ENCODE peak calls at places on chromosomes 5 and 9, in five cellular contexts. One of them, this sample, is unnamed.

GRCh38 chr5:75588666-75589065 is 22.6 kb upstream of the ANKDD1B start:
- DNase-seq in mammary epithelial cell: no peak
- DNase-seq in heart left ventricle: no peak
- DNase-seq in endodermal cell: peak
- DNase-seq in left ventricle myocardium inferior: no peak
- DNase-seq in this sample: no peak

GRCh38 chr5:113119271-113119924 is 142.8 kb downstream of the DCP2 start:
- DNase-seq in heart left ventricle: peak
- DNase-seq in endodermal cell: no peak
- DNase-seq in mammary epithelial cell: no peak
- DNase-seq in left ventricle myocardium inferior: peak
- DNase-seq in this sample: peak

GRCh38 chr5:124865603-124866354 is 119.3 kb upstream of the ZNF608 start:
- DNase-seq in mammary epithelial cell: no peak
- DNase-seq in endodermal cell: no peak
- DNase-seq in left ventricle myocardium inferior: no peak
- DNase-seq in heart left ventricle: no peak
- DNase-seq in this sample: no peak

GRCh38 chr5:2695200-2695891 is 56.1 kb downstream of the IRX2 start:
- DNase-seq in endodermal cell: no peak
- DNase-seq in mammary epithelial cell: peak
- DNase-seq in heart left ventricle: no peak
- DNase-seq in left ventricle myocardium inferior: no peak
- DNase-seq in this sample: no peak

GRCh38 chr5:165502893-165503696 is 1997.7 kb downstream of the MAT2B start:
- DNase-seq in heart left ventricle: no peak
- DNase-seq in endodermal cell: no peak
- DNase-seq in left ventricle myocardium inferior: no peak
- DNase-seq in mammary epithelial cell: no peak
- DNase-seq in this sample: no peak

GRCh38 chr9:137968235-137968634 is 90.7 kb downstream of the CACNA1B start:
- DNase-seq in left ventricle myocardium inferior: no peak
- DNase-seq in heart left ventricle: no peak
- DNase-seq in endodermal cell: peak
- DNase-seq in mammary epithelial cell: no peak
- DNase-seq in this sample: peak

GRCh38 chr5:110900829-110901228 is 162.0 kb downstream of the SLC25A46 start:
- DNase-seq in endodermal cell: no peak
- DNase-seq in mammary epithelial cell: peak
- DNase-seq in heart left ventricle: no peak
- DNase-seq in left ventricle myocardium inferior: no peak
- DNase-seq in this sample: no peak

GRCh38 chr9:75039006-75039405 is 10.9 kb upstream of the CARNMT1 start:
- DNase-seq in endodermal cell: no peak
- DNase-seq in heart left ventricle: no peak
- DNase-seq in left ventricle myocardium inferior: no peak
- DNase-seq in mammary epithelial cell: no peak
- DNase-seq in this sample: no peak

GRCh38 chr9:36207016-36207415 is 16.3 kb downstream of the CLTA start:
- DNase-seq in endodermal cell: no peak
- DNase-seq in heart left ventricle: no peak
- DNase-seq in mammary epithelial cell: peak
- DNase-seq in left ventricle myocardium inferior: no peak
- DNase-seq in this sample: no peak

GRCh38 chr9:36208521-36209253 is 18.0 kb downstream of the CLTA start:
- DNase-seq in left ventricle myocardium inferior: no peak
- DNase-seq in endodermal cell: no peak
- DNase-seq in mammary epithelial cell: no peak
- DNase-seq in heart left ventricle: no peak
- DNase-seq in this sample: no peak

GRCh38 chr9:36207546-36208012 is 16.9 kb downstream of the CLTA start:
- DNase-seq in endodermal cell: no peak
- DNase-seq in heart left ventricle: no peak
- DNase-seq in mammary epithelial cell: no peak
- DNase-seq in left ventricle myocardium inferior: no peak
- DNase-seq in this sample: no peak

GRCh38 chr9:36210722-36211121 is 20.0 kb downstream of the CLTA start:
- DNase-seq in mammary epithelial cell: no peak
- DNase-seq in heart left ventricle: no peak
- DNase-seq in left ventricle myocardium inferior: no peak
- DNase-seq in endodermal cell: no peak
- DNase-seq in this sample: no peak

GRCh38 chr9:36204906-36205547 is 14.3 kb downstream of the CLTA start:
- DNase-seq in endodermal cell: peak
- DNase-seq in left ventricle myocardium inferior: no peak
- DNase-seq in mammary epithelial cell: no peak
- DNase-seq in heart left ventricle: peak
- DNase-seq in this sample: no peak
- TF ChIP-seq CTCF in endodermal cell: peak
- TF ChIP-seq CTCF in left ventricle myocardium inferior: peak
- TF ChIP-seq CTCF in mammary epithelial cell: peak
- TF ChIP-seq CTCF in heart left ventricle: no peak
- TF ChIP-seq CTCF in this sample: no peak

GRCh38 chr9:123318192-123318591 is 37.8 kb upstream of the CRB2 start:
- DNase-seq in heart left ventricle: no peak
- DNase-seq in left ventricle myocardium inferior: no peak
- DNase-seq in mammary epithelial cell: no peak
- DNase-seq in endodermal cell: no peak
- DNase-seq in this sample: no peak

GRCh38 chr9:123319541-123320339 is 36.3 kb upstream of the CRB2 start:
- DNase-seq in heart left ventricle: no peak
- DNase-seq in left ventricle myocardium inferior: no peak
- DNase-seq in endodermal cell: no peak
- DNase-seq in mammary epithelial cell: no peak
- DNase-seq in this sample: no peak

GRCh38 chr9:123318961-123319421 is 37.0 kb upstream of the CRB2 start:
- DNase-seq in mammary epithelial cell: no peak
- DNase-seq in endodermal cell: no peak
- DNase-seq in heart left ventricle: no peak
- DNase-seq in left ventricle myocardium inferior: no peak
- DNase-seq in this sample: no peak

GRCh38 chr9:123314617-123315016 is 41.4 kb upstream of the CRB2 start:
- DNase-seq in heart left ventricle: no peak
- DNase-seq in mammary epithelial cell: no peak
- DNase-seq in endodermal cell: no peak
- DNase-seq in left ventricle myocardium inferior: no peak
- DNase-seq in this sample: no peak

GRCh38 chr9:123316053-123316718 is 39.8 kb upstream of the CRB2 start:
- DNase-seq in left ventricle myocardium inferior: no peak
- DNase-seq in endodermal cell: no peak
- DNase-seq in mammary epithelial cell: no peak
- DNase-seq in heart left ventricle: no peak
- DNase-seq in this sample: no peak
- H3K27ac ChIP-seq in left ventricle myocardium inferior: no peak
- H3K27ac ChIP-seq in endodermal cell: no peak
- H3K27ac ChIP-seq in mammary epithelial cell: no peak
- H3K27ac ChIP-seq in heart left ventricle: no peak
- H3K27ac ChIP-seq in this sample: no peak

DNA sequence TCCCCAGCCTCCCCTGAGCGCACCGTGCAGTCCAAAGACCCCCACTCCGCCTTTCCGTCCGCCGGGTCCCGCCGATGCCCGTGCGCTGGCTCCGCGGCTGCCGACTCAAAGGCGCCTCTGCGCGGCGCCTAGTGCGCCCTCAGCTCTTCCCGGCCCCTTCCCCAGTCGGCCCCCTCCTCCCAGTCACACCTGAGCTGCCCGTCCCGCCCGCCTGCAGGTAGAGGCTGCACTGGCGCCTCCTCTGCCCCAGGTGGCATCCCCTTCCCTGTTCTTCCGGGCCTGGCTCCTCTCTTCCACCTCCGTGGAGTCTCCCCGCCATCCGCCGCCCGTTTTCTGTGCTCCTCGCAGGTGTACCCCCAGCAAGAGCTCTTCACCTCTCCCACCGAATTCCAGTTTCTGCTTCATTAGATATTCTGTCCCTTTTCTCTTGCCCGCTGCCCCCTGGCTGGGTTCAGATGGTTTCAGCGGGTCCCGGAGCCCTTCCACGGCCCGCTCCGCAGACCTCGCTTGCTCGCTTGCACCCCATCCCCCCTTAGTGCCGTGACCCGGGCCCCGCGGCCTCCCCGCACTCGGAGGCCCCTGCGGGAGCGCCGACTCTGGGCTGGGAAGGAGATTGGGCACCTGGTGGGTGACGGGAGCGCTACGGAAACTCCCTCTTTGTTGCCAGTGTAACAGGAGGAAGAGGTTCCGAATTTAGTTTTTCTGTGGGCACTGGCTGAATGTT is 707 bp downstream of the SLC44A1 start:
- DNase-seq in endodermal cell: peak
- DNase-seq in mammary epithelial cell: peak
- DNase-seq in heart left ventricle: peak
- DNase-seq in left ventricle myocardium inferior: peak
- DNase-seq in this sample: peak
- TF ChIP-seq CTCF in endodermal cell: peak
- TF ChIP-seq CTCF in mammary epithelial cell: peak
- TF ChIP-seq CTCF in heart left ventricle: no peak
- TF ChIP-seq CTCF in left ventricle myocardium inferior: peak
- TF ChIP-seq CTCF in this sample: peak

GRCh38 chr9:76351006-76351405 is 43.2 kb downstream of the RFK start:
- DNase-seq in endodermal cell: no peak
- DNase-seq in left ventricle myocardium inferior: no peak
- DNase-seq in mammary epithelial cell: no peak
- DNase-seq in heart left ventricle: no peak
- DNase-seq in this sample: no peak
- H3K27ac ChIP-seq in endodermal cell: no peak
- H3K27ac ChIP-seq in left ventricle myocardium inferior: no peak
- H3K27ac ChIP-seq in mammary epithelial cell: no peak
- H3K27ac ChIP-seq in heart left ventricle: no peak
- H3K27ac ChIP-seq in this sample: no peak

GRCh38 chr5:6525422-6525821 is 76.8 kb downstream of the UBE2QL1 start:
- DNase-seq in heart left ventricle: no peak
- DNase-seq in left ventricle myocardium inferior: no peak
- DNase-seq in mammary epithelial cell: no peak
- DNase-seq in endodermal cell: no peak
- DNase-seq in this sample: no peak

GRCh38 chr5:6522337-6522736 is 73.7 kb downstream of the UBE2QL1 start:
- DNase-seq in heart left ventricle: no peak
- DNase-seq in left ventricle myocardium inferior: no peak
- DNase-seq in mammary epithelial cell: no peak
- DNase-seq in endodermal cell: no peak
- DNase-seq in this sample: no peak

GRCh38 chr5:6527749-6528455 is 79.2 kb downstream of the UBE2QL1 start:
- DNase-seq in endodermal cell: peak
- DNase-seq in mammary epithelial cell: no peak
- DNase-seq in heart left ventricle: no peak
- DNase-seq in left ventricle myocardium inferior: no peak
- DNase-seq in this sample: no peak

GRCh38 chr5:6522983-6523382 is 74.3 kb downstream of the UBE2QL1 start:
- DNase-seq in heart left ventricle: no peak
- DNase-seq in endodermal cell: no peak
- DNase-seq in mammary epithelial cell: no peak
- DNase-seq in left ventricle myocardium inferior: no peak
- DNase-seq in this sample: no peak

GRCh38 chr5:6525910-6526309 is 77.3 kb downstream of the UBE2QL1 start:
- DNase-seq in endodermal cell: peak
- DNase-seq in heart left ventricle: no peak
- DNase-seq in left ventricle myocardium inferior: no peak
- DNase-seq in mammary epithelial cell: no peak
- DNase-seq in this sample: no peak
- TF ChIP-seq CTCF in endodermal cell: peak
- TF ChIP-seq CTCF in heart left ventricle: peak
- TF ChIP-seq CTCF in left ventricle myocardium inferior: peak
- TF ChIP-seq CTCF in mammary epithelial cell: peak
- TF ChIP-seq CTCF in this sample: no peak

DNA sequence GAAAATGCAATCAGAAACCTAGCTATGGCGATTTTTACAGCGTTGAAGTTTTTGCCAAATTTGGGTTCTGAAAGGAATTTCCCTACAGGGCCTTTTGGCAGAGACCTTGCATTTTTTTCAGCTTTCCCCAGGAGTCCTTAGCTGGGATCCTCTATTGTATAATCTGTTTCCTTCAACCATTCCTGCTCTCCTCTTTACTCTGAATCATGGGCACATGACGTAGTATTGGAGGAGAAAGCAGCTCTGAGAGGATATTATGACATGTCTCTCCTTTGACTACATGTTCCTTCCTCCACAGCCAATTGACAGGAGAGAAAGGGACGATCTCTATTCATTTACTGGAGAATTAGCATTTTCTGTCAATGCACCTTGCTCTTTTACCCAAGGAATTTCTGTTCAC is 118.5 kb upstream of the ERCC6L2 start:
- DNase-seq in left ventricle myocardium inferior: no peak
- DNase-seq in mammary epithelial cell: peak
- DNase-seq in endodermal cell: no peak
- DNase-seq in heart left ventricle: no peak
- DNase-seq in this sample: no peak
- H3K27ac ChIP-seq in left ventricle myocardium inferior: peak
- H3K27ac ChIP-seq in mammary epithelial cell: no peak
- H3K27ac ChIP-seq in endodermal cell: no peak
- H3K27ac ChIP-seq in heart left ventricle: peak
- H3K27ac ChIP-seq in this sample: peak

This sample was measured in lower lobe of right lung.